ENCODE peak calls at places on chromosomes 2 and 18, in four cellular contexts. One of them, this sample, is unnamed.

GRCh38 chr2:171598713-171599319 is 76.5 kb downstream of the CYBRD1 start:
- DNase-seq in GM04503: no peak
- DNase-seq in activated CD4-positive, alpha-beta T cell treated with anti-CD3 and anti-CD28 coated beads, Interleukin-2, amount 10 ng/mL, durations not matched to agents 7 days and 5 days: peak; percentile 74
- DNase-seq in hepatocyte: peak; percentile 79
- DNase-seq in this sample: no peak

GRCh38 chr2:105571445-105571987 is 172.7 kb upstream of the FHL2 start:
- DNase-seq in GM04503: no peak
- DNase-seq in activated CD4-positive, alpha-beta T cell treated with anti-CD3 and anti-CD28 coated beads, Interleukin-2, amount 10 ng/mL, durations not matched to agents 7 days and 5 days: no peak
- DNase-seq in hepatocyte: no peak
- DNase-seq in this sample: no peak

GRCh38 chr18:13381907-13382682 is 163.5 kb downstream of the LDLRAD4 start:
- DNase-seq in GM04503: peak; percentile 51
- DNase-seq in activated CD4-positive, alpha-beta T cell treated with anti-CD3 and anti-CD28 coated beads, Interleukin-2, amount 10 ng/mL, durations not matched to agents 7 days and 5 days: peak; percentile 62
- DNase-seq in hepatocyte: no peak
- DNase-seq in this sample: peak; percentile 84

GRCh38 chr2:110748489-110748867 is 16.1 kb downstream of the ACOXL start:
- DNase-seq in GM04503: no peak
- DNase-seq in activated CD4-positive, alpha-beta T cell treated with anti-CD3 and anti-CD28 coated beads, Interleukin-2, amount 10 ng/mL, durations not matched to agents 7 days and 5 days: peak; percentile 86
- DNase-seq in hepatocyte: no peak
- DNase-seq in this sample: no peak

GRCh38 chr18:5464241-5464640 is 79.6 kb downstream of the EPB41L3 start:
- DNase-seq in GM04503: no peak
- DNase-seq in activated CD4-positive, alpha-beta T cell treated with anti-CD3 and anti-CD28 coated beads, Interleukin-2, amount 10 ng/mL, durations not matched to agents 7 days and 5 days: no peak
- DNase-seq in hepatocyte: no peak
- DNase-seq in this sample: no peak

GRCh38 chr2:158486970-158487325 is 30.2 kb downstream of the PKP4 start:
- DNase-seq in GM04503: no peak
- DNase-seq in activated CD4-positive, alpha-beta T cell treated with anti-CD3 and anti-CD28 coated beads, Interleukin-2, amount 10 ng/mL, durations not matched to agents 7 days and 5 days: no peak
- DNase-seq in hepatocyte: no peak
- DNase-seq in this sample: no peak

GRCh38 chr2:30257266-30258214 is 26.2 kb downstream of the LBH start:
- DNase-seq in GM04503: no peak
- DNase-seq in activated CD4-positive, alpha-beta T cell treated with anti-CD3 and anti-CD28 coated beads, Interleukin-2, amount 10 ng/mL, durations not matched to agents 7 days and 5 days: peak; percentile 56
- DNase-seq in hepatocyte: no peak
- DNase-seq in this sample: no peak

GRCh38 chr2:71941731-71942575 is 205.7 kb downstream of the CYP26B1 start:
- DNase-seq in GM04503: no peak
- DNase-seq in activated CD4-positive, alpha-beta T cell treated with anti-CD3 and anti-CD28 coated beads, Interleukin-2, amount 10 ng/mL, durations not matched to agents 7 days and 5 days: no peak
- DNase-seq in hepatocyte: no peak
- DNase-seq in this sample: no peak

GRCh38 chr2:215565897-215566296 is 130.0 kb upstream of the FN1 start:
- DNase-seq in GM04503: no peak
- DNase-seq in activated CD4-positive, alpha-beta T cell treated with anti-CD3 and anti-CD28 coated beads, Interleukin-2, amount 10 ng/mL, durations not matched to agents 7 days and 5 days: no peak
- DNase-seq in hepatocyte: no peak
- DNase-seq in this sample: no peak

GRCh38 chr2:133755515-133756311 is 187.4 kb upstream of the NCKAP5 start:
- DNase-seq in GM04503: peak; percentile 92
- DNase-seq in activated CD4-positive, alpha-beta T cell treated with anti-CD3 and anti-CD28 coated beads, Interleukin-2, amount 10 ng/mL, durations not matched to agents 7 days and 5 days: no peak
- DNase-seq in hepatocyte: peak; percentile 38
- DNase-seq in this sample: no peak

GRCh38 chr2:118969025-118969733 is 27.2 kb downstream of the MARCO start:
- DNase-seq in GM04503: no peak
- DNase-seq in activated CD4-positive, alpha-beta T cell treated with anti-CD3 and anti-CD28 coated beads, Interleukin-2, amount 10 ng/mL, durations not matched to agents 7 days and 5 days: no peak
- DNase-seq in hepatocyte: no peak
- DNase-seq in this sample: no peak

GRCh38 chr18:3726241-3726951 is 276.4 kb downstream of the TGIF1 start:
- DNase-seq in GM04503: no peak
- DNase-seq in activated CD4-positive, alpha-beta T cell treated with anti-CD3 and anti-CD28 coated beads, Interleukin-2, amount 10 ng/mL, durations not matched to agents 7 days and 5 days: no peak
- DNase-seq in hepatocyte: no peak
- DNase-seq in this sample: no peak

GRCh38 chr2:207750315-207750714 is 19.4 kb downstream of the FZD5 start:
- DNase-seq in GM04503: no peak
- DNase-seq in activated CD4-positive, alpha-beta T cell treated with anti-CD3 and anti-CD28 coated beads, Interleukin-2, amount 10 ng/mL, durations not matched to agents 7 days and 5 days: no peak
- DNase-seq in hepatocyte: no peak
- DNase-seq in this sample: no peak

GRCh38 chr2:70312560-70312959 is 10.7 kb upstream of the FAM136A start:
- DNase-seq in GM04503: no peak
- DNase-seq in activated CD4-positive, alpha-beta T cell treated with anti-CD3 and anti-CD28 coated beads, Interleukin-2, amount 10 ng/mL, durations not matched to agents 7 days and 5 days: no peak
- DNase-seq in hepatocyte: no peak
- DNase-seq in this sample: no peak

GRCh38 chr2:10720983-10721343 is 467 bp upstream of the ATP6V1C2 start:
- DNase-seq in GM04503: no peak
- DNase-seq in activated CD4-positive, alpha-beta T cell treated with anti-CD3 and anti-CD28 coated beads, Interleukin-2, amount 10 ng/mL, durations not matched to agents 7 days and 5 days: no peak
- DNase-seq in hepatocyte: no peak
- DNase-seq in this sample: peak; percentile 47

GRCh38 chr2:111100087-111100764 is 20.5 kb upstream of the BCL2L11 start:
- DNase-seq in GM04503: no peak
- DNase-seq in activated CD4-positive, alpha-beta T cell treated with anti-CD3 and anti-CD28 coated beads, Interleukin-2, amount 10 ng/mL, durations not matched to agents 7 days and 5 days: no peak
- DNase-seq in hepatocyte: no peak
- DNase-seq in this sample: no peak

GRCh38 chr18:44758821-44759624 is 78.3 kb downstream of the SETBP1 start:
- DNase-seq in GM04503: no peak
- DNase-seq in activated CD4-positive, alpha-beta T cell treated with anti-CD3 and anti-CD28 coated beads, Interleukin-2, amount 10 ng/mL, durations not matched to agents 7 days and 5 days: peak; percentile 32
- DNase-seq in hepatocyte: no peak
- DNase-seq in this sample: no peak

GRCh38 chr18:70376914-70377258 is 88.0 kb downstream of the SOCS6 start:
- DNase-seq in GM04503: no peak
- DNase-seq in activated CD4-positive, alpha-beta T cell treated with anti-CD3 and anti-CD28 coated beads, Interleukin-2, amount 10 ng/mL, durations not matched to agents 7 days and 5 days: no peak
- DNase-seq in hepatocyte: peak; percentile 82
- DNase-seq in this sample: no peak

GRCh38 chr18:41320090-41320489 is 634.9 kb upstream of the PIK3C3 start:
- DNase-seq in GM04503: no peak
- DNase-seq in activated CD4-positive, alpha-beta T cell treated with anti-CD3 and anti-CD28 coated beads, Interleukin-2, amount 10 ng/mL, durations not matched to agents 7 days and 5 days: no peak
- DNase-seq in hepatocyte: peak; percentile 31
- DNase-seq in this sample: no peak

GRCh38 chr2:233125455-233126065 is 65.4 kb downstream of the INPP5D start:
- DNase-seq in GM04503: no peak
- DNase-seq in activated CD4-positive, alpha-beta T cell treated with anti-CD3 and anti-CD28 coated beads, Interleukin-2, amount 10 ng/mL, durations not matched to agents 7 days and 5 days: no peak
- DNase-seq in hepatocyte: no peak
- DNase-seq in this sample: no peak

GRCh38 chr18:56431551-56431950 is 206.8 kb downstream of the TXNL1 start:
- DNase-seq in GM04503: no peak
- DNase-seq in activated CD4-positive, alpha-beta T cell treated with anti-CD3 and anti-CD28 coated beads, Interleukin-2, amount 10 ng/mL, durations not matched to agents 7 days and 5 days: no peak
- DNase-seq in hepatocyte: no peak
- DNase-seq in this sample: no peak

GRCh38 chr18:51643483-51643882 is 446.0 kb upstream of the MEX3C start:
- DNase-seq in GM04503: no peak
- DNase-seq in activated CD4-positive, alpha-beta T cell treated with anti-CD3 and anti-CD28 coated beads, Interleukin-2, amount 10 ng/mL, durations not matched to agents 7 days and 5 days: no peak
- DNase-seq in hepatocyte: no peak
- DNase-seq in this sample: no peak

GRCh38 chr2:234308073-234308813 is 188.6 kb downstream of the ARL4C start:
- DNase-seq in GM04503: no peak
- DNase-seq in activated CD4-positive, alpha-beta T cell treated with anti-CD3 and anti-CD28 coated beads, Interleukin-2, amount 10 ng/mL, durations not matched to agents 7 days and 5 days: no peak
- DNase-seq in hepatocyte: no peak
- DNase-seq in this sample: no peak

GRCh38 chr2:58054264-58054663 is 7.7 kb downstream of the VRK2 start:
- DNase-seq in GM04503: peak; percentile 37
- DNase-seq in activated CD4-positive, alpha-beta T cell treated with anti-CD3 and anti-CD28 coated beads, Interleukin-2, amount 10 ng/mL, durations not matched to agents 7 days and 5 days: no peak
- DNase-seq in hepatocyte: no peak
- DNase-seq in this sample: no peak

GRCh38 chr2:67628892-67629291 is 231.8 kb downstream of the ETAA1 start:
- DNase-seq in GM04503: no peak
- DNase-seq in activated CD4-positive, alpha-beta T cell treated with anti-CD3 and anti-CD28 coated beads, Interleukin-2, amount 10 ng/mL, durations not matched to agents 7 days and 5 days: no peak
- DNase-seq in hepatocyte: no peak
- DNase-seq in this sample: no peak

GRCh38 chr2:227324671-227325055 is 388 bp upstream of the MFF start:
- DNase-seq in GM04503: no peak
- DNase-seq in activated CD4-positive, alpha-beta T cell treated with anti-CD3 and anti-CD28 coated beads, Interleukin-2, amount 10 ng/mL, durations not matched to agents 7 days and 5 days: no peak
- DNase-seq in hepatocyte: no peak
- DNase-seq in this sample: no peak

GRCh38 chr2:235979753-235980459 is 188.3 kb downstream of the GBX2 start:
- DNase-seq in GM04503: no peak
- DNase-seq in activated CD4-positive, alpha-beta T cell treated with anti-CD3 and anti-CD28 coated beads, Interleukin-2, amount 10 ng/mL, durations not matched to agents 7 days and 5 days: no peak
- DNase-seq in hepatocyte: no peak
- DNase-seq in this sample: no peak

GRCh38 chr2:86786001-86786536 is 4.6 kb downstream of the CD8A start:
- DNase-seq in GM04503: no peak
- DNase-seq in activated CD4-positive, alpha-beta T cell treated with anti-CD3 and anti-CD28 coated beads, Interleukin-2, amount 10 ng/mL, durations not matched to agents 7 days and 5 days: no peak
- DNase-seq in hepatocyte: no peak
- DNase-seq in this sample: no peak

GRCh38 chr2:37781028-37781427 is 109.6 kb upstream of the CDC42EP3 start:
- DNase-seq in GM04503: no peak
- DNase-seq in activated CD4-positive, alpha-beta T cell treated with anti-CD3 and anti-CD28 coated beads, Interleukin-2, amount 10 ng/mL, durations not matched to agents 7 days and 5 days: no peak
- DNase-seq in hepatocyte: no peak
- DNase-seq in this sample: no peak

GRCh38 chr2:72118386-72118785 is 29.3 kb downstream of the CYP26B1 start:
- DNase-seq in GM04503: no peak
- DNase-seq in activated CD4-positive, alpha-beta T cell treated with anti-CD3 and anti-CD28 coated beads, Interleukin-2, amount 10 ng/mL, durations not matched to agents 7 days and 5 days: no peak
- DNase-seq in hepatocyte: no peak
- DNase-seq in this sample: no peak

GRCh38 chr18:76972838-76973237 is 150.5 kb downstream of the ZNF236 start:
- DNase-seq in GM04503: no peak
- DNase-seq in activated CD4-positive, alpha-beta T cell treated with anti-CD3 and anti-CD28 coated beads, Interleukin-2, amount 10 ng/mL, durations not matched to agents 7 days and 5 days: no peak
- DNase-seq in hepatocyte: no peak
- DNase-seq in this sample: no peak

GRCh38 chr18:77765468-77765867 is 515.8 kb downstream of the GALR1 start:
- DNase-seq in GM04503: no peak
- DNase-seq in activated CD4-positive, alpha-beta T cell treated with anti-CD3 and anti-CD28 coated beads, Interleukin-2, amount 10 ng/mL, durations not matched to agents 7 days and 5 days: no peak
- DNase-seq in hepatocyte: peak; percentile 72
- DNase-seq in this sample: no peak

GRCh38 chr2:239307921-239308620 is 92.7 kb downstream of the HDAC4 start:
- DNase-seq in GM04503: no peak
- DNase-seq in activated CD4-positive, alpha-beta T cell treated with anti-CD3 and anti-CD28 coated beads, Interleukin-2, amount 10 ng/mL, durations not matched to agents 7 days and 5 days: no peak
- DNase-seq in hepatocyte: no peak
- DNase-seq in this sample: no peak

GRCh38 chr2:46942143-46942526 is 26.5 kb upstream of the MCFD2 start:
- DNase-seq in GM04503: no peak
- DNase-seq in activated CD4-positive, alpha-beta T cell treated with anti-CD3 and anti-CD28 coated beads, Interleukin-2, amount 10 ng/mL, durations not matched to agents 7 days and 5 days: peak; percentile 71
- DNase-seq in hepatocyte: peak; percentile 43
- DNase-seq in this sample: peak; percentile 76

GRCh38 chr2:209834767-209835166 is 63.1 kb downstream of the UNC80 start:
- DNase-seq in GM04503: no peak
- DNase-seq in activated CD4-positive, alpha-beta T cell treated with anti-CD3 and anti-CD28 coated beads, Interleukin-2, amount 10 ng/mL, durations not matched to agents 7 days and 5 days: no peak
- DNase-seq in hepatocyte: no peak
- DNase-seq in this sample: no peak

GRCh38 chr18:54233228-54233625 is 8.8 kb upstream of the MBD2 start:
- DNase-seq in GM04503: no peak
- DNase-seq in activated CD4-positive, alpha-beta T cell treated with anti-CD3 and anti-CD28 coated beads, Interleukin-2, amount 10 ng/mL, durations not matched to agents 7 days and 5 days: no peak
- DNase-seq in hepatocyte: no peak
- DNase-seq in this sample: no peak